ENCODE peak calls at places on chromosomes 13 and 19, in four cellular contexts. C is CD8-positive, alpha-beta T cell; F is upper lobe of left lung; Q is uterus. D is an unnamed sample.

GRCh38 chr19:49832556-49832955 is 14.5 kb downstream of the MED25 start:
- DNase-seq in F (no peak), C (no peak), Q (no peak), D (no peak)

GRCh38 chr13:65744761-65745160 is 1485.4 kb downstream of the PCDH9 start:
- DNase-seq in Q (no peak), F (no peak), C (no peak), D (no peak)

GRCh38 chr13:67100723-67101122 is 129.4 kb downstream of the PCDH9 start:
- DNase-seq in F (no peak), Q (no peak), C (no peak), D (no peak)

GRCh38 chr19:43429395-43429794 is 14.7 kb downstream of the TEX101 start:
- DNase-seq in F (no peak), Q (no peak), C (no peak), D (no peak)

GRCh38 chr19:48487944-48488343 is 18.8 kb downstream of the CYTH2 start:
- DNase-seq in Q (no peak), F (no peak), C (no peak), D (no peak)

GRCh38 chr19:45442927-45443461 is 19.3 kb upstream of the ERCC1 start:
- DNase-seq in F (no peak), Q (peak), C (no peak), D (no peak)

GRCh38 chr19:3434630-3435553 is 45.4 kb downstream of the SMIM24 start:
- DNase-seq in C (peak), Q (peak), F (peak), D (peak)

GRCh38 chr13:23752111-23753001 is 136.8 kb downstream of the MIPEP start:
- DNase-seq in Q (no peak), F (no peak), C (no peak), D (no peak)

GRCh38 chr13:30421093-30422055 is 919 bp upstream of the UBE2L5 start:
- DNase-seq in Q (peak), C (peak), F (peak), D (peak)

GRCh38 chr19:7494416-7495098 is 5.7 kb upstream of the PEX11G start:
- DNase-seq in Q (no peak), C (no peak), F (no peak), D (peak)

GRCh38 chr13:100644328-100644727 is 30.3 kb downstream of the TMTC4 start:
- DNase-seq in Q (no peak), F (no peak), C (no peak), D (no peak)

GRCh38 chr19:5048727-5049553 is 80.0 kb downstream of the KDM4B start:
- DNase-seq in F (peak), Q (peak), C (no peak), D (no peak)

GRCh38 chr13:40814803-40815202 is 25.4 kb downstream of the SLC25A15 start:
- DNase-seq in F (no peak), Q (no peak), C (no peak), D (no peak)

GRCh38 chr13:111153977-111154332 is 38.8 kb downstream of the ARHGEF7 start:
- DNase-seq in F (no peak), C (no peak), Q (no peak), D (no peak)

GRCh38 chr13:58999851-59000250 is 1163.9 kb downstream of the DIAPH3 start:
- DNase-seq in C (no peak), Q (no peak), F (no peak), D (no peak)

GRCh38 chr19:48469056-48469881 is at the start of gene CYTH2:
- DNase-seq in F (peak), C (peak), Q (peak), D (peak)

GRCh38 chr19:1811472-1811894 is 593 bp downstream of the ATP8B3 start:
- DNase-seq in F (peak), Q (peak), C (peak), D (no peak)

GRCh38 chr13:45630791-45631190 is 15.3 kb upstream of the ERICH6B start:
- DNase-seq in Q (no peak), C (no peak), F (no peak), D (no peak)

GRCh38 chr13:23516706-23517105 is 53.5 kb upstream of the TNFRSF19 start:
- DNase-seq in Q (no peak), C (no peak), F (no peak), D (no peak)

GRCh38 chr19:49469828-49470614 is 4.0 kb upstream of the FLT3LG start:
- DNase-seq in C (peak), Q (no peak), F (peak), D (no peak)

GRCh38 chr13:22812793-22813192 is 368.0 kb upstream of the SGCG start:
- DNase-seq in C (no peak), Q (no peak), F (no peak), D (no peak)

GRCh38 chr13:43078399-43078798 is 55.0 kb downstream of the DNAJC15 start:
- DNase-seq in C (no peak), F (no peak), Q (no peak), D (no peak)

GRCh38 chr13:98729526-98730057 is 22.9 kb downstream of the SLC15A1 start:
- DNase-seq in F (no peak), C (no peak), Q (no peak), D (no peak)

GRCh38 chr19:43612374-43612773 is 486 bp downstream of the SRRM5 start:
- DNase-seq in C (no peak), Q (no peak), F (no peak), D (no peak)

GRCh38 chr13:99656843-99657506 is 155.7 kb downstream of the TM9SF2 start:
- DNase-seq in F (no peak), Q (no peak), C (peak), D (no peak)

GRCh38 chr13:110759710-110760109 is 46.2 kb downstream of the ING1 start:
- DNase-seq in Q (no peak), C (no peak), F (no peak), D (no peak)

GRCh38 chr13:88288326-88288725 is 617.2 kb downstream of the SLITRK5 start:
- DNase-seq in C (no peak), F (no peak), Q (no peak), D (no peak)

GRCh38 chr19:47745010-47745901 is at the start of gene NOP53:
- DNase-seq in Q (peak), F (peak), C (peak), D (peak)

GRCh38 chr13:30186644-30187431 is 120.5 kb downstream of the KATNAL1 start:
- DNase-seq in C (no peak), Q (no peak), F (no peak), D (no peak)

GRCh38 chr19:33675501-33676124 is 53.9 kb downstream of the CHST8 start:
- DNase-seq in F (no peak), C (peak), Q (no peak), D (no peak)

GRCh38 chr19:3304871-3305423 is 61.4 kb upstream of the NFIC start:
- DNase-seq in F (no peak), C (peak), Q (peak), D (peak)

GRCh38 chr19:55691561-55692481 is 16.8 kb downstream of the EPN1 start:
- DNase-seq in C (no peak), F (peak), Q (no peak), D (no peak)

GRCh38 chr19:4367336-4367723 is 24.0 kb downstream of the MPND start:
- DNase-seq in Q (no peak), F (no peak), C (no peak), D (no peak)

DNA sequence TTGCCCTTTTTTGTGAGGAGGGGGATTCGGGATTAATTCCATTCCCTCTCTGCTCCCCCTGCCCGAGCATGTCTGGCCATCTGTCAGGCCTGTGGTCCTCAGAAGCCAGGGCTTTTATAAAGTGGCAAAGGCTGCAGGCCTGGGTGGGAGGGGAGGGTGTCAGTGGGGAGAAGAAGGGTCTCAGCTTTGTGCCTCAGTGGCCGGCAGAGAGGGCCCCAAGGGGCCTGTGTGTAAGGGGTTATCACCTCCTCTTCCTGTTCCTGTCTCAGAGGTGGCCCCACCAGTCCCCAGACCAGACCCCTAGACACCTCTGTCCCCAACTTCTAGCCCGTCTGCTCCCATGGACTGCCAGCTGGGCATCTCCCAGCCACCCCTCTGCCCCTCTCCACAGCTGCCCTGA is 3.4 kb upstream of the NUMBL start:
- DNase-seq in F (no peak), C (no peak), Q (no peak), D (no peak)
- H3K27ac ChIP-seq in F (no peak), C (no peak), Q (no peak), D (no peak)

GRCh38 chr13:33326723-33327122 is 41.2 kb upstream of the STARD13 start:
- DNase-seq in F (no peak), Q (no peak), C (no peak), D (no peak)
- H3K27ac ChIP-seq in F (no peak), Q (peak), C (no peak), D (no peak)

DNA sequence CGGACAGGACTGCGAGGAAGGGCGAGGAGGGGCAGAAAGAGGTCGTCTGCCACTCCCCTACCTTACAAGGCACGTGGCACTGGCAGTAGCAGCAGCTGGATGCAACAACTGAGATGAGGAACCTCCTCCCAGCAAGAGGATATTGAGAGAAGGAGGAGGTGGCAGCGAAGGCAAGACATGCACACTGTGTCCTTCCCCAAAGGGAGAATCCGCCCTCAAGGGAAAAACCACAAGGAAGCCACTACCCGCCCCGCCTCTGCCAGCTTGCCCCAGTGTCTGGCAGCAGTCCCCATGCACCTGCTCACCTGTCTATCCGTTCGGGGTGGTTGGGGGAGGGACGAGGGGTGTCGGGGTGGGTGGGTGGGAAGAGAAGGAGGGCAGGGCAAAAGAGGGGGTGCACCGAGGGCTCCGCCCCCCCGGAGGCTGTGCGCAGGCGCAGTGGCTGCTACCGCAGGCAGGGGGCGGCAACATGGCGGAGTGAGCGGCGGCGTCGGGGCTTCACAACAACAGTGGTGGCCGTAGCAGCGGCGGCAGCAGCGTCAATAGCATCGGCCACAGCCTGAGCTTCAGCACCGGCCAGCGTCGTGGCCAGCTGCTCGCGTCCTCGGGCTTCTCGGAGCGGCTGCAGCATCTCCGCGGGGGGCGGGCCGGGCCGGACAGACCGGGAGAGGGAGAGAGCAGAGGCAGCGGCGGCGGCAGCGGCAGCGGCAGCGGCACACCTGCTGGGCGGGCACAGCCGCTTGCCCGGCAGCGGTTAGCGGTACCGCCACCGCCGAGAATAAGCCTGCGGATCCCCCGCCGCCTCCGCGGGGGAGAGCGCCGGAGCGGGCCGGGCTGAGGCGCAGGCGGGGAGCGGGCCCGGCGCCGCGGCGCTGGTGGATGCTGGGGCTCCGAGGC is at the start of gene NBEA:
- DNase-seq in Q (peak), C (peak), F (peak), D (peak)
- H3K27ac ChIP-seq in Q (peak), C (no peak), F (peak), D (peak)

GRCh38 chr13:26949701-26950345 is 189.2 kb upstream of the GPR12 start:
- DNase-seq in C (no peak), F (no peak), Q (no peak), D (no peak)

GRCh38 chr13:26950546-26950945 is 190.0 kb upstream of the GPR12 start:
- DNase-seq in C (no peak), F (no peak), Q (no peak), D (no peak)

GRCh38 chr13:26952551-26953138 is 192.1 kb upstream of the GPR12 start:
- DNase-seq in Q (no peak), C (no peak), F (no peak), D (no peak)

GRCh38 chr13:26951581-26952177 is 191.1 kb upstream of the GPR12 start:
- DNase-seq in F (no peak), Q (no peak), C (no peak), D (no peak)

DNA sequence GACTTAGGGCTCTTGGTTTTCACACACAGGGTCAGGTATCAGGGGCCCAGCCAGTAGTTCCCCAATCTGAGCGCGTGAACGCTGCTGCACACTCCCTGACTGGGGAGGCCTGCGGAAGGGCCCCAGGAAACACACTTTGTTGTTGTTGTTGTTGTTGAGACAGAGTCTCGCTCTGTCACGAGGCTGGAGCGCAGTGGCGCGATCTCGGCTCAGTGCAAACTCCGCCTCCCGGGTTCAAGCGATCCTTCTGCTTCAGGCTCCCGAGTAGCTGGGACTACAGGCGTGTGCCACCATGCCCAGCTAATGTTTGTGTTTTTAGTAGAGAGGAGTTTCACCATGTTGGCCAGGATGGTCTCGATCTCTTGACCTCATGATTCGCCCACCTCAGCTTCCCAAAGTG is 190.4 kb upstream of the GPR12 start:
- DNase-seq in Q (no peak), C (no peak), F (peak), D (no peak)
- H3K27ac ChIP-seq in Q (no peak), C (no peak), F (no peak), D (no peak)

DNA sequence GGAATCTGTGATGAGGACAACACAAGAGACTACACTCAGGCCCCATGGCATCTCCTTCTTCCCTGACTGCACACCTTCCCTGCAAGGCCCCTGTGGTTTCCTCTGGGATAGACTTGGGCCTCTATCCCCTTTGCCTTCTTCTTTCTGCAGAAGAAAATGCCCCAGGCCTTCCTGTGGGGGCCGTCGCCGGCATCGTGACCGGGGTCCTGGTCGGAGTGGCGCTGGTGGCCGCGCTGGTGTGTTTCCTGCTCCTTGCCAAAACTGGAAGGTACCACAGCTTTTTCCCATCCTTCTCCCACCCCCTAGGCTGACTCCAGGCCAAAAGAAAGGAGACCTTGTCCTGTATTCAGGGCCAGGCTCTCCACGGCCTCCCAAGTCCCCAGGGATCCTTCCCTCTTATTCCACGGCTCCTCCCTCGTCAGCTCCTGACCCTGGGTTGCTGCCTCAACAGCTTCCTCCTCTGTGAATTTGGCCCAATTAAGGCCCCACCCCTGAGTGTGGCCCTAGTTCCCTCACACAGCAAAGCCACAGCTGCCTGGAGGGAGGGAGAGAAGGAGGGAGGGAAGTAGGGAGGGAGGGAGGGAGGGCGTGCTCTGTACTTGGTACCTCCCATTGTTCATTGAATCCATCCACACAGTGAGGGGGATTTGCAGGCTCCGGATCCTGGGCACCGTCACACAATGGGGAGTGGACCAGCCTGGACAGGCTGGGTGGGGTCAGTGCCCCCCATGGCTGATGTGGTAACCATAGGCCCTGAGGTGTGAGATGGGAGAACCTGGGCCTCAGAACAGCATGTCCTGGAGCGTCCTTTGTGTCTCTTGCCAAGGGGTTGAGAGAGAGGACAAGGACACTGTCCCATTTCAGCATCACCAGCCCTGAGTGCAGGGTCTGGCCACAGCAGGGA is 12.5 kb downstream of the CEACAM3 start:
- DNase-seq in F (peak), C (no peak), Q (no peak), D (peak)
- H3K27ac ChIP-seq in F (peak), C (no peak), Q (no peak), D (no peak)

GRCh38 chr19:46727036-46727501 is 10.2 kb upstream of the PRKD2 start:
- DNase-seq in F (no peak), Q (no peak), C (no peak), D (no peak)

GRCh38 chr19:46728693-46729339 is 11.9 kb upstream of the PRKD2 start:
- DNase-seq in F (peak), Q (peak), C (peak), D (peak)

GRCh38 chr19:46727757-46728156 is 10.8 kb upstream of the PRKD2 start:
- DNase-seq in Q (no peak), C (no peak), F (no peak), D (no peak)

GRCh38 chr19:46729696-46730095 is 12.8 kb upstream of the PRKD2 start:
- DNase-seq in C (no peak), F (no peak), Q (no peak), D (peak)

GRCh38 chr19:46728208-46728607 is 11.3 kb upstream of the PRKD2 start:
- DNase-seq in F (no peak), C (no peak), Q (peak), D (no peak)
- H3K27ac ChIP-seq in F (peak), C (no peak), Q (peak), D (peak)

GRCh38 chr19:17999685-18000479 is 8.1 kb upstream of the ARRDC2 start:
- DNase-seq in F (no peak), C (no peak), Q (no peak), D (no peak)
- H3K27ac ChIP-seq in F (peak), C (peak), Q (peak), D (peak)

DNA sequence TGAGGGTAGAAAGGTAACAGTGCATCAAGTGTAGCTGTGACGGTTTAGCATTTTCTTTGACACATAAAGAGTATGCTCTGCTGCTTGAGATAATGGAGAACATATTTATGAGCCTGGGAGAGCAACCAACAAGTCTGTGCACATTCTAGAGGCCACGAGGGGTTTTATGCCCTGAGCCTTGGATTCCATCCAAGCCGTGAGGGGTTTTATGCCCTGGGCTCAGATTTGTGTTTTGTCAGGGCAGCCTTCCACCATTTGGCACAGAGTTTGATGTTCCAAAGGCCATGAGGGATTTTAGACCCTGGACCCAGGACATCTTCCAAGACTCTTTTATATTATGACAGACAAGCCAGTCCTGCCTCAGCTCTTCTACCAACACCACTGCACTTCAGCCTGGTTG is 106.4 kb downstream of the ZNF486 start:
- DNase-seq in Q (no peak), F (no peak), C (no peak), D (no peak)
- H3K27ac ChIP-seq in Q (no peak), F (no peak), C (no peak), D (no peak)

GRCh38 chr19:19600793-19601346 is 17.6 kb downstream of the PBX4 start:
- DNase-seq in F (no peak), C (no peak), Q (no peak), D (no peak)
- H3K27ac ChIP-seq in F (no peak), C (no peak), Q (no peak), D (no peak)

DNA sequence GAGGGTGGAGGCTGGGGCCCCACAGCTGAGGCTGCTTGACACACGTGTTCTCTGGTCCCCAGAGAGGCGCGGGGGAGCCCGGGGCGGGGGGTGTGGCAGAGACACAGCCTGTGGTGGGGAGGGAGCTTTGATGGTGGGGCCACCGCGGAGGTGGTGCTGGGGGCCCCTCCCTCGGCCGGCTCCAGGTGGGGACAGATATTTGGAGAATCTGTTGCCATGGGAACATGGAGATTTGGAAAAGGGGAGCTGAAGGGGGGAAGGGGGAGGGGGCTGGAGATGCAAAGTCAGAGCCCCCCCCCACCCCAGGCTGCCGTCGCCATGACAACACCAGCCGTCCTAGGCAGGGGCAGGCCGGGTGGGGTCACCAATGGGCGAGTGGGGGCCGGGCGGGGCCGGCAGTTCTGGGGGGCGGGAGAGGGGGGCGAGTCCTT is 1.2 kb downstream of the PRKCG start:
- DNase-seq in F (peak), C (no peak), Q (no peak), D (no peak)
- H3K27ac ChIP-seq in F (no peak), C (no peak), Q (no peak), D (no peak)